ENCODE peak calls at places on chromosomes 7 and 10, in nine cellular contexts. W, N, S, M, Z, C, L, X and H are unnamed samples. For H3K4me1, the result is how much of the 10 kb centered on the place peaks cover.

GRCh38 chr7:151122276-151122675 is 36.0 kb downstream of the AGAP3 start:
- DNase-seq in S (no peak), L (no peak), X (no peak), C (no peak), N (no peak), W (no peak), Z (no peak), M (no peak), H (no peak)

GRCh38 chr10:73848821-73849489 is 25.4 kb downstream of the CAMK2G start:
- DNase-seq in S (peak), N (peak), Z (peak), L (peak), C (peak), W (peak), X (peak), M (peak), H (peak)

GRCh38 chr7:2880882-2881281 is 36.8 kb upstream of the GNA12 start:
- DNase-seq in Z (peak), X (no peak), M (no peak), W (no peak), N (no peak), L (no peak), C (peak), S (no peak), H (no peak)

GRCh38 chr7:33743594-33743993 is 161.7 kb upstream of the BMPER start:
- DNase-seq in S (no peak), Z (no peak), W (no peak), X (no peak), L (no peak), N (peak), M (no peak), C (no peak), H (no peak)

GRCh38 chr7:96901822-96902412 is 103.4 kb upstream of the DLX6 start:
- DNase-seq in S (no peak), N (peak), W (no peak), Z (no peak), M (no peak), C (no peak), L (no peak), X (no peak), H (no peak)

GRCh38 chr7:138892016-138892630 is 89.1 kb downstream of the KIAA1549 start:
- DNase-seq in S (no peak), L (no peak), X (no peak), C (no peak), Z (no peak), M (no peak), N (no peak), W (no peak), H (no peak)

GRCh38 chr10:130772056-130772455 is 539.5 kb downstream of the TCERG1L start:
- DNase-seq in M (no peak), X (no peak), S (no peak), W (no peak), C (no peak), N (no peak), Z (no peak), L (no peak), H (no peak)

GRCh38 chr7:7816084-7816483 is 97.7 kb upstream of the RPA3 start:
- DNase-seq in C (no peak), M (no peak), S (no peak), W (no peak), Z (no peak), X (no peak), L (no peak), N (no peak), H (no peak)

GRCh38 chr10:21860718-21861117 is 142.8 kb downstream of the DNAJC1 start:
- DNase-seq in W (no peak), L (no peak), X (no peak), Z (no peak), M (no peak), C (no peak), S (no peak), N (peak), H (no peak)

GRCh38 chr10:13658864-13659685 is 72.3 kb downstream of the PRPF18 start:
- DNase-seq in S (no peak), Z (no peak), X (no peak), M (no peak), N (no peak), C (peak), L (no peak), W (peak), H (peak)

GRCh38 chr10:88913803-88914202 is 33.8 kb downstream of the STAMBPL1 start:
- DNase-seq in W (no peak), L (no peak), S (no peak), X (no peak), C (no peak), M (no peak), Z (no peak), N (no peak), H (no peak)

GRCh38 chr7:134724606-134725005 is 54.8 kb upstream of the CALD1 start:
- DNase-seq in Z (no peak), N (peak), S (peak), M (no peak), W (no peak), L (no peak), X (peak), C (no peak), H (no peak)

GRCh38 chr10:48948631-48949030 is 9.0 kb upstream of the LRRC18 start:
- DNase-seq in W (no peak), S (no peak), Z (no peak), C (no peak), L (no peak), M (no peak), N (no peak), X (no peak), H (no peak)

GRCh38 chr10:114930320-114930719 is 7.7 kb upstream of the TRUB1 start:
- DNase-seq in S (no peak), M (no peak), W (no peak), N (no peak), Z (no peak), C (no peak), L (no peak), X (no peak), H (no peak)

GRCh38 chr10:46251857-46252847 is 34.6 kb upstream of the ANTXRL start:
- DNase-seq in S (no peak), X (no peak), N (no peak), L (no peak), M (no peak), Z (no peak), W (peak), C (no peak), H (peak)

GRCh38 chr7:94395141-94396041 is 696 bp downstream of the COL1A2 start:
- DNase-seq in W (no peak), L (peak), C (peak), N (peak), X (peak), S (peak), M (no peak), Z (peak), H (peak)

GRCh38 chr10:49332333-49332732 is 33.4 kb downstream of the C10orf71 start:
- DNase-seq in X (no peak), Z (no peak), W (no peak), N (no peak), L (no peak), C (no peak), S (no peak), M (no peak), H (no peak)

GRCh38 chr10:125023862-125024495 is 82.1 kb downstream of the ZRANB1 start:
- DNase-seq in Z (peak), C (peak), M (peak), L (no peak), W (peak), N (no peak), S (no peak), X (no peak), H (no peak)

GRCh38 chr10:43308986-43309385 is 42.1 kb upstream of the RASGEF1A start:
- DNase-seq in S (no peak), C (peak), W (no peak), L (no peak), X (peak), Z (peak), N (no peak), M (no peak), H (peak)

GRCh38 chr10:27256299-27256698 is 15.7 kb upstream of the ACBD5 start:
- DNase-seq in X (no peak), L (no peak), Z (no peak), C (no peak), N (no peak), W (no peak), S (no peak), M (no peak), H (no peak)

GRCh38 chr10:98340946-98341345 is 73.0 kb upstream of the LOXL4 start:
- DNase-seq in M (no peak), L (no peak), C (no peak), W (peak), Z (no peak), S (no peak), N (no peak), X (no peak), H (peak)
- TF ChIP-seq CTCF in M (no peak), L (no peak), C (no peak), W (no peak), Z (no peak), S (no peak), N (no peak), X (no peak), H (no peak)

GRCh38 chr10:69323622-69324021 is 45.3 kb downstream of the HK1 start:
- DNase-seq in C (no peak), Z (no peak), X (no peak), S (no peak), L (no peak), N (no peak), M (no peak), W (no peak), H (no peak)
- H3K4me1 ChIP-seq in C (under half), Z (under half), X (under half), S (under half), L (half or more), N (under half), M (half or more), W (half or more), H (under half)

GRCh38 chr7:116859323-116859722 is 3.1 kb upstream of the CAPZA2 start:
- DNase-seq in C (no peak), M (no peak), L (no peak), S (peak), W (no peak), X (no peak), N (peak), Z (no peak), H (no peak)

GRCh38 chr7:116863168-116863670 is 832 bp downstream of the CAPZA2 start:
- DNase-seq in Z (peak), W (peak), S (peak), M (peak), L (no peak), N (peak), X (peak), C (peak), H (peak)

GRCh38 chr7:116861717-116862116 is 670 bp upstream of the CAPZA2 start:
- DNase-seq in X (no peak), S (no peak), Z (no peak), W (no peak), M (no peak), L (no peak), C (no peak), N (no peak), H (no peak)

GRCh38 chr7:116864084-116864483 is 1.7 kb downstream of the CAPZA2 start:
- DNase-seq in W (no peak), X (no peak), C (no peak), S (no peak), M (no peak), L (no peak), Z (no peak), N (no peak), H (no peak)

DNA sequence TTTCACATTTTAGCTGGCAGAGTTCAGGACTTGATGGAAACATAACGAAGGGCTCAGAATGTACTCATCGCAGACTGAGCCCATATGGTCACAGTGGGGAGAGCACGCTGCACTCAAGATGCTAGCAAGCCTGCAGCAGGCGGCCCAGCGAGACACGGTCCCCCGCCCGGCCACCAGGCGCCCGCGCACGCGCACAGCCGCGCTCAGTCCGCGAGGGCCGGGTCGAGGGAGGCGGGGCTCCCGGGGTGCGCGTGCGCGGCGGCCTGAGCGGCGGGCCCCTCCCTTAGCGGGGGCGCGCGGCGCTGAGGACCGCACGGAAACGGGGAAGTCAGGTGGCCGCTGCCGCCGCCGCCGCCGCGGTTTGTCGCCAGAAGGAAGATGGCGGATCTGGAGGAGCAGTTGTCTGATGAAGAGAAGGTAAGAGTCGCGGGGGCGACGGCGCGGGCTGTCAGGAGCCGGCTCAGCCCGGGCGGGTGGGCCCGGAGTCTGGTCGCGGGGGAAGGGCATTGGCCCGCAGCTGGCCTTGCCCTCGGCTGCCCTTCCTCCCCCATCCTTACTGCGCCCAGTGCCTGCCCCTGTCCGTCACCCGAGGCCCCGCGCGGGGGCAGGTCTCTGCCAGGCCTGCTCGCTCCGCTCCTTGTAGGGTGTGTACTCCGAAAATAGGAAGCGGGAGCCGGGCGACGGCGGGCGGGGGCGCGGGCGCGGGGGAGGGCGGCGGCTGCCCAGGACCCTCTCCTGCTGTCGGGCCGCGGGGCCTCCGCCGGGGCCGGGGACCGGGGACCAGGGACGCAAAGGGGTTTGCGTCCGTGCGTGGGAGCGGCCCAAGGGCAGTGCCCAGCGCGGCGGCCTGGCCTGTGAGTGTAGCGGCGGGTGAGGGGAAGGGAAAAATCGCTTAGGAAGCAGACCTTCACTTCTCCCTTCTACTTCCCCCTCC is at the start of gene CAPZA2:
- DNase-seq in L (peak), S (peak), C (peak), X (peak), M (peak), W (peak), N (peak), Z (peak), H (peak)
- TF ChIP-seq CTCF in L (peak), S (no peak), C (peak), X (no peak), M (peak), W (peak), N (no peak), Z (no peak), H (peak)

GRCh38 chr10:131907679-131908078 is 6.9 kb downstream of the PPP2R2D start:
- DNase-seq in C (no peak), W (no peak), L (no peak), S (no peak), Z (no peak), X (no peak), N (no peak), M (no peak), H (no peak)
- H3K4me1 ChIP-seq in C (under half), W (half or more), L (half or more), S (half or more), Z (under half), X (half or more), N (under half), M (half or more), H (under half)

GRCh38 chr7:152911904-152912303 is 152.4 kb downstream of the ACTR3B start:
- DNase-seq in L (no peak), N (no peak), W (no peak), Z (no peak), S (no peak), C (no peak), X (no peak), M (no peak), H (no peak)

GRCh38 chr7:152910545-152911013 is 151.0 kb downstream of the ACTR3B start:
- DNase-seq in C (no peak), S (no peak), N (no peak), Z (no peak), W (no peak), M (no peak), L (peak), X (peak), H (no peak)

GRCh38 chr7:152909280-152909679 is 149.7 kb downstream of the ACTR3B start:
- DNase-seq in M (no peak), N (no peak), S (no peak), L (no peak), W (no peak), C (no peak), Z (no peak), X (no peak), H (no peak)

GRCh38 chr7:152912511-152912910 is 153.0 kb downstream of the ACTR3B start:
- DNase-seq in W (no peak), C (no peak), M (no peak), Z (no peak), S (no peak), X (no peak), L (no peak), N (no peak), H (no peak)

DNA sequence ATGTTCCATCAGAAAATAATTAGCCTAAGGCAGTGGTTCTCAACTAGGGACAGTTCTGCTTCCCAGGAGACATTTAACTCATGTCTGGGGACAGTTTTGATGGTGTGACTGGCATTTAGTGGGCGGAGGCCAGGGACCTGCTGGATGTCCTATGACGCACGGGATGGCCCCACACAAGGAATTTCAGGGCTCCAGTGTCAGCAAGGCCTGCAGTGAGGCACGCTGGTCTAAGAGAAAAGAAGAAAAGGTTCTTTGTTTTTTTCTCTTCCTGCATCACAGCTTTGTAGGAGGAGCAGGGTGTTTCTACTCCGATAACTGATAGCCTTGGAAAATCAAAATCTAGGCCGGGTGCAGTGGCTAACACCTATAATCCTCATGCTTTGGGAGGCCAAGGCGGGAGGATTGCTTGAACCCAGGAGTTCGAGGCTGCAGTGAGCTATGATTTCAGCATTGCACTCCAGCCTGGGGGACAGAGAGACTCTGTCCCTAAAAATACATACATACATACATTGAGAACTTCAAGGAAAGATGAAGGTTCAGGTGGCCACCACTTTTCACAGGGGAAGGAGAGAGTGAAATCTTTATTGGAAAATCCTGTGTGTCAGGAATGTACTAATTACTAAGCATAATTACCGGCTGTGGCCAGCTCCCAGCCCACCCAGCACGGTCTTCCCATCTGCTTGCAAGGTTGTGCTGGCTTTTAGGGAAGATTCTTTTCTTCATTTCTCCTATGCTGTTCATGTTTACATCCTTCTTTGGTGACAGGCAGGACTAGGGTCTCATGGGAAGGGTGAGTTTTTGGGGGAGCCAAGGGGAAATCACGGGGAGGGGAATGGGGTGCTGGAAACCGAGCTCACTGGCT is 150.4 kb downstream of the ACTR3B start:
- DNase-seq in N (no peak), W (no peak), L (peak), Z (no peak), S (no peak), X (peak), C (no peak), M (no peak), H (no peak)
- TF ChIP-seq CTCF in N (no peak), W (no peak), L (no peak), Z (no peak), S (no peak), X (no peak), C (no peak), M (no peak), H (no peak)

GRCh38 chr10:110848106-110848505 is 23.6 kb upstream of the PDCD4 start:
- DNase-seq in M (no peak), N (no peak), C (no peak), Z (no peak), S (no peak), L (no peak), X (no peak), W (no peak), H (no peak)
- H3K4me1 ChIP-seq in M (under half), N (under half), C (under half), Z (under half), S (under half), L (half or more), X (half or more), W (under half), H (under half)

DNA sequence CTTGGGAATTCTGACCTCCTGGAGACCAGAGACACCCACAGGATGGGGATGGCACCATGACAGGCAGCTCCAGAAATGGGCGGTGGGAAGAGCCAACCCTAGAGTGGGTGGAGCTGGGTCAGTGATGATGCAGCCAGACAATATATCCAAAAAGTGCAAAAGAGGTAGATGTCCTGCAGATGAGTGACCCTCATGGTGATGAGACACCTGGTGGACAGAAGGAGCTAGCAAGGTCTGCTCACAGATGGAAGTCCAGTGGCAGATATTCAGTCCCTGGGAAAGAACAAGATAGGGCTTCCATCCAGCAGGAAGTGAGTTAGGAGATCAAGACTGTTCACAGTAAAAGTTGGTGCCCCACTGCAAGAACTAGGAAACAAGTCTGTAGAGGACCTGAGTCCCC is 19.2 kb upstream of the GRB10 start:
- DNase-seq in N (no peak), L (no peak), Z (no peak), S (peak), W (no peak), M (no peak), C (no peak), X (no peak), H (no peak)
- TF ChIP-seq CTCF in N (no peak), L (no peak), Z (no peak), S (peak), W (no peak), M (no peak), C (no peak), X (peak), H (no peak)

GRCh38 chr7:55236454-55236853 is 128.7 kb upstream of the LANCL2 start:
- DNase-seq in Z (no peak), M (no peak), W (no peak), N (no peak), X (no peak), C (no peak), L (no peak), S (no peak), H (no peak)
- H3K4me1 ChIP-seq in Z (under half), M (under half), W (under half), N (under half), X (under half), C (under half), L (under half), S (under half), H (under half)